ENCODE peak calls at places on chromosome 10, in four cellular contexts. R is AG09319; W is activated naive CD4-positive, alpha-beta T cell treated with anti-CD3 and anti-CD28 coated beads for 36 hours; S is KG1. L is an unnamed sample.

GRCh38 chr10:91247360-91248111 is 27.1 kb downstream of the PCGF5 start:
- DNase-seq in S (no peak), R (no peak), W (no peak), L (peak)

GRCh38 chr10:16606923-16607322 is 85.2 kb upstream of the C1QL3 start:
- DNase-seq in R (no peak), S (no peak), W (no peak), L (no peak)

GRCh38 chr10:111267673-111268072 is 190.8 kb downstream of the ADRA2A start:
- DNase-seq in W (no peak), R (no peak), S (no peak), L (no peak)

GRCh38 chr10:30535677-30536076 is 93.9 kb downstream of the LYZL2 start:
- DNase-seq in S (no peak), R (no peak), W (no peak), L (no peak)

GRCh38 chr10:59175538-59176240 is 754 bp upstream of the PHYHIPL start:
- DNase-seq in S (no peak), W (no peak), R (no peak), L (no peak)

GRCh38 chr10:116255931-116256748 is 16.9 kb downstream of the GFRA1 start:
- DNase-seq in S (no peak), R (no peak), W (no peak), L (peak)

GRCh38 chr10:5652746-5653145 is 13.6 kb downstream of the ASB13 start:
- DNase-seq in S (no peak), R (no peak), W (no peak), L (no peak)

GRCh38 chr10:87550741-87551140 is 46.0 kb downstream of the MINPP1 start:
- DNase-seq in S (no peak), W (no peak), R (no peak), L (peak)

GRCh38 chr10:119919271-119919670 is 26.7 kb downstream of the SEC23IP start:
- DNase-seq in S (no peak), W (no peak), R (no peak), L (peak)

GRCh38 chr10:93815304-93816091 is 57.8 kb downstream of the LGI1 start:
- DNase-seq in R (no peak), S (no peak), W (no peak), L (peak)

GRCh38 chr10:93357680-93358079 is 124.5 kb downstream of the MYOF start:
- DNase-seq in S (no peak), R (no peak), W (peak), L (peak)

GRCh38 chr10:125824736-125825135 is 1.4 kb downstream of the BCCIP start:
- DNase-seq in S (no peak), R (no peak), W (no peak), L (no peak)

GRCh38 chr10:25682203-25682950 is 251.7 kb upstream of the MYO3A start:
- DNase-seq in R (no peak), W (no peak), S (no peak), L (peak)

GRCh38 chr10:132408367-132408781 is 11.4 kb downstream of the PWWP2B start:
- DNase-seq in W (no peak), R (no peak), S (no peak), L (no peak)